ENCODE peak calls at places on chromosomes 12 and 14, in eight cellular contexts. C is type B pancreatic cell, P is HuH-7.5, D is WERI-Rb-1, Z is prostate gland, Q is heart left ventricle, X is iris pigment epithelial cell, S is astrocyte of the hippocampus. I is an unnamed sample.

GRCh38 chr12:131641315-131641714 is 69.6 kb upstream of the SFSWAP start:
- DNase-seq in C (peak; percentile 45), P (no peak), D (no peak), Z (no peak), Q (no peak), X (no peak), S (no peak), I (no peak)

GRCh38 chr14:78638926-78639325 is 468.8 kb downstream of the NRXN3 start:
- DNase-seq in C (no peak), P (no peak), D (no peak), Z (no peak), Q (no peak), X (no peak), S (no peak), I (no peak)

GRCh38 chr12:53518381-53518780 is 11.1 kb upstream of the NPFF start:
- DNase-seq in C (no peak), P (no peak), D (no peak), Z (no peak), Q (no peak), X (peak; percentile 45), S (no peak), I (no peak)

GRCh38 chr12:50057896-50058670 is 687 bp downstream of the ASIC1 start:
- DNase-seq in C (no peak), P (peak; percentile 54), D (no peak), Z (no peak), Q (no peak), X (no peak), S (no peak), I (no peak)

GRCh38 chr12:114627393-114627792 is 56.6 kb downstream of the TBX3 start:
- DNase-seq in C (no peak), P (no peak), D (no peak), Z (no peak), Q (no peak), X (no peak), S (no peak), I (no peak)

GRCh38 chr12:15599266-15600037 is 189.7 kb downstream of the EPS8 start:
- DNase-seq in C (no peak), P (no peak), D (no peak), Z (no peak), Q (peak; percentile 51), X (peak; percentile 91), S (peak; percentile 84), I (no peak)

GRCh38 chr12:116551952-116552749 is 7.0 kb upstream of the MAP1LC3B2 start:
- DNase-seq in C (no peak), P (no peak), D (no peak), Z (no peak), Q (no peak), X (peak; percentile 84), S (peak; percentile 16), I (no peak)

GRCh38 chr14:99945732-99946651 is 119.2 kb upstream of the EVL start:
- DNase-seq in C (no peak), P (no peak), D (no peak), Z (no peak), Q (no peak), X (peak; percentile 11), S (no peak), I (no peak)

GRCh38 chr14:65940056-65940735 is 527.7 kb downstream of the FUT8 start:
- DNase-seq in C (no peak), P (no peak), D (peak; percentile 57), Z (no peak), Q (no peak), X (no peak), S (no peak), I (peak; percentile 28)

GRCh38 chr12:26116829-26117228 is 8.0 kb downstream of the BHLHE41 start:
- DNase-seq in C (no peak), P (no peak), D (no peak), Z (no peak), Q (no peak), X (no peak), S (no peak), I (no peak)